ENCODE peak calls at places on chromosomes 16 and 17, in four cellular contexts. U is AG10803, F is Panc1, P is upper lobe of right lung. N is an unnamed sample.

GRCh38 chr16:4317471-4318170 is 1.8 kb downstream of the GLIS2 start:
- DNase-seq in F (no peak), P (peak), U (no peak), N (no peak)

GRCh38 chr16:30430428-30430970 is 669 bp upstream of the DCTPP1 start:
- DNase-seq in P (no peak), F (no peak), U (no peak), N (no peak)

GRCh38 chr17:81484195-81484979 is 28.2 kb downstream of the ACTG1 start:
- DNase-seq in F (no peak), P (peak), U (peak), N (peak)

GRCh38 chr16:12682441-12682840 is 121.2 kb downstream of the CPPED1 start:
- DNase-seq in U (no peak), P (no peak), F (no peak), N (no peak)

GRCh38 chr16:242281-242680 is 7.7 kb downstream of the FAM234A start:
- DNase-seq in U (no peak), P (no peak), F (no peak), N (no peak)

GRCh38 chr16:88077328-88078108 is 126.3 kb downstream of the BANP start:
- DNase-seq in F (no peak), P (no peak), U (no peak), N (no peak)

GRCh38 chr16:2212362-2213324 is 2.0 kb upstream of the BRICD5 start:
- DNase-seq in P (peak), F (no peak), U (no peak), N (no peak)

GRCh38 chr17:19730829-19731228 is 14.4 kb upstream of the SLC47A2 start:
- DNase-seq in F (no peak), U (no peak), P (peak), N (no peak)

GRCh38 chr16:57871457-57871856 is 69.2 kb upstream of the KIFC3 start:
- DNase-seq in P (no peak), U (peak), F (no peak), N (no peak)

GRCh38 chr17:28173071-28173561 is 130.6 kb downstream of the NLK start:
- DNase-seq in U (no peak), P (no peak), F (no peak), N (no peak)

GRCh38 chr16:69201787-69202186 is 14.8 kb downstream of the SNTB2 start:
- DNase-seq in P (no peak), U (no peak), F (no peak), N (no peak)

GRCh38 chr17:28133562-28133970 is 91.1 kb downstream of the NLK start:
- DNase-seq in U (peak), P (no peak), F (no peak), N (no peak)

GRCh38 chr17:6070280-6070894 is at the start of gene WSCD1:
- DNase-seq in F (no peak), P (no peak), U (no peak), N (peak)

GRCh38 chr17:21358682-21359482 is 17.3 kb upstream of the KCNJ12 start:
- DNase-seq in U (peak), P (no peak), F (no peak), N (no peak)

GRCh38 chr17:76672892-76673291 is 29.3 kb upstream of the ST6GALNAC1 start:
- DNase-seq in P (no peak), F (no peak), U (no peak), N (no peak)

GRCh38 chr16:89498839-89499238 is 8.5 kb upstream of the ANKRD11 start:
- DNase-seq in F (no peak), P (no peak), U (peak), N (no peak)

GRCh38 chr17:82288602-82288927 is 15.1 kb upstream of the CSNK1D start:
- DNase-seq in P (no peak), U (no peak), F (no peak), N (no peak)

GRCh38 chr16:74499114-74499513 is 77.8 kb upstream of the CLEC18B start:
- DNase-seq in P (no peak), U (no peak), F (no peak), N (no peak)

GRCh38 chr17:49951362-49952080 is 17.5 kb upstream of the DLX4 start:
- DNase-seq in F (no peak), U (no peak), P (no peak), N (no peak)

GRCh38 chr17:1532836-1533602 is 16.6 kb upstream of the INPP5K start:
- DNase-seq in F (no peak), U (no peak), P (no peak), N (no peak)

GRCh38 chr16:48123104-48123788 is 32.5 kb downstream of the ABCC12 start:
- DNase-seq in P (no peak), U (peak), F (peak), N (no peak)

GRCh38 chr16:85523602-85524364 is 89.3 kb upstream of the GSE1 start:
- DNase-seq in P (peak), F (no peak), U (peak), N (no peak)

GRCh38 chr17:74742978-74743545 is 5.4 kb upstream of the NHERF1 start:
- DNase-seq in F (no peak), U (no peak), P (no peak), N (no peak)

GRCh38 chr16:8763899-8764298 is 33.5 kb downstream of the TMEM186 start:
- DNase-seq in P (no peak), F (no peak), U (no peak), N (no peak)

GRCh38 chr17:8935194-8935593 is 30.3 kb downstream of the PIK3R5 start:
- DNase-seq in F (no peak), U (no peak), P (peak), N (no peak)

GRCh38 chr17:751269-752001 is 629 bp downstream of the GEMIN4 start:
- DNase-seq in U (peak), F (no peak), P (peak), N (peak)

GRCh38 chr16:84190731-84191388 is at the start of gene ADAD2:
- DNase-seq in U (no peak), P (no peak), F (no peak), N (no peak)

GRCh38 chr16:88922114-88922825 is 54.7 kb downstream of the CBFA2T3 start:
- DNase-seq in F (no peak), P (peak), U (peak), N (no peak)

GRCh38 chr16:85555549-85556455 is 57.3 kb upstream of the GSE1 start:
- DNase-seq in F (no peak), U (peak), P (peak), N (peak)

GRCh38 chr16:53518550-53519416 is 15.8 kb upstream of the AKTIP start:
- DNase-seq in U (peak), P (no peak), F (no peak), N (peak)

GRCh38 chr16:84478172-84478948 is 26.1 kb downstream of the MEAK7 start:
- DNase-seq in P (peak), U (peak), F (no peak), N (no peak)

GRCh38 chr16:14011846-14012245 is 59.3 kb upstream of the MRTFB start:
- DNase-seq in U (peak), P (no peak), F (no peak), N (no peak)

GRCh38 chr16:24070851-24071250 is 185.3 kb upstream of the CACNG3 start:
- DNase-seq in P (no peak), F (peak), U (peak), N (peak)

GRCh38 chr17:34542700-34543336 is 36.6 kb upstream of the TMEM132E start:
- DNase-seq in U (peak), F (no peak), P (no peak), N (no peak)

GRCh38 chr16:8892101-8892575 is 10.0 kb downstream of the LITAFD start:
- DNase-seq in F (no peak), P (peak), U (no peak), N (no peak)

GRCh38 chr17:51034800-51035199 is 85.9 kb downstream of the SPAG9 start:
- DNase-seq in U (no peak), F (no peak), P (no peak), N (no peak)

GRCh38 chr17:48513097-48513496 is 17.7 kb downstream of the HOXB1 start:
- DNase-seq in U (no peak), P (no peak), F (no peak), N (no peak)
- H3K4me3 ChIP-seq in U (no peak), P (no peak), F (no peak), N (no peak)

GRCh38 chr16:70684146-70685060 is 1.4 kb downstream of the MTSS2 start:
- DNase-seq in U (no peak), F (no peak), P (no peak), N (no peak)

GRCh38 chr16:70683146-70683944 is 2.5 kb downstream of the MTSS2 start:
- DNase-seq in P (no peak), F (no peak), U (no peak), N (no peak)

GRCh38 chr16:70680495-70681381 is 5.1 kb downstream of the MTSS2 start:
- DNase-seq in U (no peak), F (no peak), P (no peak), N (no peak)

GRCh38 chr16:70681382-70682238 is 4.2 kb downstream of the MTSS2 start:
- DNase-seq in U (no peak), F (no peak), P (no peak), N (no peak)

GRCh38 chr16:70682239-70683145 is 3.4 kb downstream of the MTSS2 start:
- DNase-seq in P (no peak), U (no peak), F (no peak), N (no peak)
- H3K4me3 ChIP-seq in P (peak), U (peak), F (no peak), N (no peak)

GRCh38 chr17:31560836-31561235 is 169.4 kb downstream of the RAB11FIP4 start:
- DNase-seq in U (peak), F (no peak), P (no peak), N (no peak)

GRCh38 chr17:31559647-31560501 is 168.4 kb downstream of the RAB11FIP4 start:
- DNase-seq in U (no peak), F (no peak), P (no peak), N (no peak)

GRCh38 chr17:31562447-31562846 is 171.0 kb downstream of the RAB11FIP4 start:
- DNase-seq in F (no peak), U (no peak), P (no peak), N (no peak)

GRCh38 chr17:31564291-31564690 is 172.8 kb downstream of the RAB11FIP4 start:
- DNase-seq in P (no peak), U (peak), F (no peak), N (no peak)

GRCh38 chr17:31561469-31562412 is 170.3 kb downstream of the RAB11FIP4 start:
- DNase-seq in F (no peak), P (no peak), U (peak), N (no peak)
- H3K4me3 ChIP-seq in F (peak), P (peak), U (peak), N (no peak)

DNA sequence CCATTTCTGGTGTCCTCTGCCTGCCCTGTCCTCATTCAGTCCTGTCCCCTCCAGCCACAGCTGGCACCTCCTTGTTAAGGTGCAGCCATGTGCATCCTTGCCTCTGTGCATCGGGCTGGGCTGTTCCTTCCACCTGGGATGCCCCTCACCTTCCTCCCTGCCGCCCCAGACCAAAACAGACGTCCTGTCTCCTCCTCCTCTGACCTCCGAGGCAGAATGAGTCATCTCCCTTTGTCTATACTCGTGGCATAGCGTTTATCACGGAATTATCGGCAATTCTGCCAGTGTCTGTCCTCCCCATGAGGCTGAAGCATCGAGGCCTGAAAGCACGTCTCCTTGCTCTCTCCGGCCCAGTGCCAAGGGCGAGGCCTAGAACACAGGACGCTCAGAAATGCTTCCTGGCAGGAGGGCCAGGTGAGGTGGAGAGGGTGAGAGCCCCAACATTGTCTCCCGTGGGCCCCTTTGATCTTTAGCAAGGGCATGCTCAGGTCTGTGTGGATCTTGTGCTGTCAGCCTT is 4.6 kb downstream of the RAI1 start:
- DNase-seq in F (no peak), U (peak), P (peak), N (no peak)
- H3K4me3 ChIP-seq in F (no peak), U (peak), P (no peak), N (no peak)

N was measured in MM.1S.